ENCODE peak calls at places on chromosomes 12 and 14, in eight cellular contexts. One of them, this sample, is unnamed.

GRCh38 chr12:6200266-6201198 is at the start of gene CD9:
- DNase-seq in naive thymus-derived CD8-positive, alpha-beta T cell: peak
- DNase-seq in EH: peak
- DNase-seq in NCI-H510A treated with DMSO at 0.1 percent for 48 hours: no peak
- DNase-seq in GM12864: no peak
- DNase-seq in GM03348: peak
- DNase-seq in NCI-H2081: no peak
- DNase-seq in T-helper 2 cell: peak
- DNase-seq in this sample: no peak

GRCh38 chr12:14960548-14961465 is 594 bp downstream of the ARHGDIB start:
- DNase-seq in naive thymus-derived CD8-positive, alpha-beta T cell: peak
- DNase-seq in EH: peak
- DNase-seq in NCI-H510A treated with DMSO at 0.1 percent for 48 hours: no peak
- DNase-seq in GM12864: no peak
- DNase-seq in GM03348: no peak
- DNase-seq in NCI-H2081: no peak
- DNase-seq in T-helper 2 cell: peak
- DNase-seq in this sample: no peak

GRCh38 chr12:127260959-127261358 is 1006.0 kb upstream of the TMEM132C start:
- DNase-seq in naive thymus-derived CD8-positive, alpha-beta T cell: no peak
- DNase-seq in EH: peak
- DNase-seq in NCI-H510A treated with DMSO at 0.1 percent for 48 hours: no peak
- DNase-seq in GM12864: no peak
- DNase-seq in GM03348: no peak
- DNase-seq in NCI-H2081: no peak
- DNase-seq in T-helper 2 cell: no peak
- DNase-seq in this sample: peak

GRCh38 chr14:76919811-76920571 is 93.8 kb downstream of the LRRC74A start:
- DNase-seq in naive thymus-derived CD8-positive, alpha-beta T cell: no peak
- DNase-seq in EH: peak
- DNase-seq in NCI-H510A treated with DMSO at 0.1 percent for 48 hours: peak
- DNase-seq in GM12864: no peak
- DNase-seq in GM03348: peak
- DNase-seq in NCI-H2081: peak
- DNase-seq in T-helper 2 cell: no peak
- DNase-seq in this sample: peak

GRCh38 chr12:26762185-26762584 is 70.8 kb downstream of the ITPR2 start:
- DNase-seq in naive thymus-derived CD8-positive, alpha-beta T cell: no peak
- DNase-seq in EH: no peak
- DNase-seq in NCI-H510A treated with DMSO at 0.1 percent for 48 hours: no peak
- DNase-seq in GM12864: no peak
- DNase-seq in GM03348: no peak
- DNase-seq in NCI-H2081: no peak
- DNase-seq in T-helper 2 cell: no peak
- DNase-seq in this sample: no peak

GRCh38 chr14:71050227-71050823 is 143.1 kb downstream of the PCNX1 start:
- DNase-seq in naive thymus-derived CD8-positive, alpha-beta T cell: no peak
- DNase-seq in EH: peak
- DNase-seq in NCI-H510A treated with DMSO at 0.1 percent for 48 hours: no peak
- DNase-seq in GM12864: no peak
- DNase-seq in GM03348: no peak
- DNase-seq in NCI-H2081: no peak
- DNase-seq in T-helper 2 cell: peak
- DNase-seq in this sample: no peak

GRCh38 chr12:67364228-67364627 is 95.1 kb downstream of the CAND1 start:
- DNase-seq in naive thymus-derived CD8-positive, alpha-beta T cell: no peak
- DNase-seq in EH: peak
- DNase-seq in NCI-H510A treated with DMSO at 0.1 percent for 48 hours: no peak
- DNase-seq in GM12864: no peak
- DNase-seq in GM03348: no peak
- DNase-seq in NCI-H2081: no peak
- DNase-seq in T-helper 2 cell: no peak
- DNase-seq in this sample: no peak

GRCh38 chr14:68905107-68905895 is 73.8 kb downstream of the ACTN1 start:
- DNase-seq in naive thymus-derived CD8-positive, alpha-beta T cell: no peak
- DNase-seq in EH: no peak
- DNase-seq in NCI-H510A treated with DMSO at 0.1 percent for 48 hours: no peak
- DNase-seq in GM12864: no peak
- DNase-seq in GM03348: no peak
- DNase-seq in NCI-H2081: no peak
- DNase-seq in T-helper 2 cell: no peak
- DNase-seq in this sample: no peak

GRCh38 chr14:25046301-25046943 is 3.5 kb downstream of the STXBP6 start:
- DNase-seq in naive thymus-derived CD8-positive, alpha-beta T cell: no peak
- DNase-seq in EH: no peak
- DNase-seq in NCI-H510A treated with DMSO at 0.1 percent for 48 hours: no peak
- DNase-seq in GM12864: no peak
- DNase-seq in GM03348: no peak
- DNase-seq in NCI-H2081: no peak
- DNase-seq in T-helper 2 cell: no peak
- DNase-seq in this sample: no peak

GRCh38 chr14:92701826-92702225 is 46.6 kb downstream of the LGMN start:
- DNase-seq in naive thymus-derived CD8-positive, alpha-beta T cell: no peak
- DNase-seq in EH: no peak
- DNase-seq in NCI-H510A treated with DMSO at 0.1 percent for 48 hours: no peak
- DNase-seq in GM12864: no peak
- DNase-seq in GM03348: no peak
- DNase-seq in NCI-H2081: no peak
- DNase-seq in T-helper 2 cell: no peak
- DNase-seq in this sample: no peak

GRCh38 chr14:45181329-45181728 is 45.6 kb downstream of the FANCM start:
- DNase-seq in naive thymus-derived CD8-positive, alpha-beta T cell: no peak
- DNase-seq in EH: no peak
- DNase-seq in NCI-H510A treated with DMSO at 0.1 percent for 48 hours: no peak
- DNase-seq in GM12864: no peak
- DNase-seq in GM03348: no peak
- DNase-seq in NCI-H2081: no peak
- DNase-seq in T-helper 2 cell: no peak
- DNase-seq in this sample: no peak

GRCh38 chr12:132444957-132445883 is 44.7 kb upstream of the FBRSL1 start:
- DNase-seq in naive thymus-derived CD8-positive, alpha-beta T cell: peak
- DNase-seq in EH: no peak
- DNase-seq in NCI-H510A treated with DMSO at 0.1 percent for 48 hours: no peak
- DNase-seq in GM12864: peak
- DNase-seq in GM03348: no peak
- DNase-seq in NCI-H2081: no peak
- DNase-seq in T-helper 2 cell: peak
- DNase-seq in this sample: no peak

GRCh38 chr12:1523558-1524050 is 70.8 kb downstream of the FBXL14 start:
- DNase-seq in naive thymus-derived CD8-positive, alpha-beta T cell: no peak
- DNase-seq in EH: no peak
- DNase-seq in NCI-H510A treated with DMSO at 0.1 percent for 48 hours: no peak
- DNase-seq in GM12864: no peak
- DNase-seq in GM03348: no peak
- DNase-seq in NCI-H2081: no peak
- DNase-seq in T-helper 2 cell: no peak
- DNase-seq in this sample: no peak

GRCh38 chr12:32993404-32993803 is 96.8 kb upstream of the PKP2 start:
- DNase-seq in naive thymus-derived CD8-positive, alpha-beta T cell: no peak
- DNase-seq in EH: no peak
- DNase-seq in NCI-H510A treated with DMSO at 0.1 percent for 48 hours: no peak
- DNase-seq in GM12864: no peak
- DNase-seq in GM03348: no peak
- DNase-seq in NCI-H2081: no peak
- DNase-seq in T-helper 2 cell: no peak
- DNase-seq in this sample: no peak

GRCh38 chr14:63493246-63493645 is 49.9 kb downstream of the PPP2R5E start:
- DNase-seq in naive thymus-derived CD8-positive, alpha-beta T cell: no peak
- DNase-seq in EH: peak
- DNase-seq in NCI-H510A treated with DMSO at 0.1 percent for 48 hours: peak
- DNase-seq in GM12864: no peak
- DNase-seq in GM03348: no peak
- DNase-seq in NCI-H2081: no peak
- DNase-seq in T-helper 2 cell: no peak
- DNase-seq in this sample: peak

GRCh38 chr14:99589651-99590530 is 14.1 kb downstream of the CCDC85C start:
- DNase-seq in naive thymus-derived CD8-positive, alpha-beta T cell: no peak
- DNase-seq in EH: no peak
- DNase-seq in NCI-H510A treated with DMSO at 0.1 percent for 48 hours: no peak
- DNase-seq in GM12864: no peak
- DNase-seq in GM03348: no peak
- DNase-seq in NCI-H2081: no peak
- DNase-seq in T-helper 2 cell: no peak
- DNase-seq in this sample: no peak

GRCh38 chr14:103023881-103024473 is 33.4 kb downstream of the CDC42BPB start:
- DNase-seq in naive thymus-derived CD8-positive, alpha-beta T cell: no peak
- DNase-seq in EH: peak
- DNase-seq in NCI-H510A treated with DMSO at 0.1 percent for 48 hours: no peak
- DNase-seq in GM12864: no peak
- DNase-seq in GM03348: peak
- DNase-seq in NCI-H2081: no peak
- DNase-seq in T-helper 2 cell: no peak
- DNase-seq in this sample: peak

GRCh38 chr12:109741970-109742372 is 28.3 kb downstream of the FAM222A start:
- DNase-seq in naive thymus-derived CD8-positive, alpha-beta T cell: no peak
- DNase-seq in EH: no peak
- DNase-seq in NCI-H510A treated with DMSO at 0.1 percent for 48 hours: no peak
- DNase-seq in GM12864: no peak
- DNase-seq in GM03348: no peak
- DNase-seq in NCI-H2081: no peak
- DNase-seq in T-helper 2 cell: no peak
- DNase-seq in this sample: no peak

GRCh38 chr14:67564236-67564635 is 31.1 kb downstream of the PLEKHH1 start:
- DNase-seq in naive thymus-derived CD8-positive, alpha-beta T cell: no peak
- DNase-seq in EH: no peak
- DNase-seq in NCI-H510A treated with DMSO at 0.1 percent for 48 hours: no peak
- DNase-seq in GM12864: no peak
- DNase-seq in GM03348: no peak
- DNase-seq in NCI-H2081: no peak
- DNase-seq in T-helper 2 cell: no peak
- DNase-seq in this sample: no peak

GRCh38 chr12:53676715-53677611 is 1.1 kb upstream of the ATP5MC2 start:
- DNase-seq in naive thymus-derived CD8-positive, alpha-beta T cell: no peak
- DNase-seq in EH: peak
- DNase-seq in NCI-H510A treated with DMSO at 0.1 percent for 48 hours: no peak
- DNase-seq in GM12864: no peak
- DNase-seq in GM03348: peak
- DNase-seq in NCI-H2081: no peak
- DNase-seq in T-helper 2 cell: no peak
- DNase-seq in this sample: peak

GRCh38 chr12:78671295-78671694 is 193.3 kb upstream of the SYT1 start:
- DNase-seq in naive thymus-derived CD8-positive, alpha-beta T cell: no peak
- DNase-seq in EH: peak
- DNase-seq in NCI-H510A treated with DMSO at 0.1 percent for 48 hours: no peak
- DNase-seq in GM12864: no peak
- DNase-seq in GM03348: no peak
- DNase-seq in NCI-H2081: no peak
- DNase-seq in T-helper 2 cell: no peak
- DNase-seq in this sample: no peak

GRCh38 chr12:47245623-47246022 is 165.9 kb upstream of the AMIGO2 start:
- DNase-seq in naive thymus-derived CD8-positive, alpha-beta T cell: no peak
- DNase-seq in EH: no peak
- DNase-seq in NCI-H510A treated with DMSO at 0.1 percent for 48 hours: no peak
- DNase-seq in GM12864: no peak
- DNase-seq in GM03348: no peak
- DNase-seq in NCI-H2081: no peak
- DNase-seq in T-helper 2 cell: no peak
- DNase-seq in this sample: no peak

GRCh38 chr12:818733-819132 is 66.4 kb downstream of the WNK1 start:
- DNase-seq in naive thymus-derived CD8-positive, alpha-beta T cell: no peak
- DNase-seq in EH: peak
- DNase-seq in NCI-H510A treated with DMSO at 0.1 percent for 48 hours: no peak
- DNase-seq in GM12864: no peak
- DNase-seq in GM03348: no peak
- DNase-seq in NCI-H2081: no peak
- DNase-seq in T-helper 2 cell: no peak
- DNase-seq in this sample: no peak

GRCh38 chr14:51873221-51873893 is 12.9 kb downstream of the GNG2 start:
- DNase-seq in naive thymus-derived CD8-positive, alpha-beta T cell: no peak
- DNase-seq in EH: peak
- DNase-seq in NCI-H510A treated with DMSO at 0.1 percent for 48 hours: no peak
- DNase-seq in GM12864: peak
- DNase-seq in GM03348: peak
- DNase-seq in NCI-H2081: peak
- DNase-seq in T-helper 2 cell: peak
- DNase-seq in this sample: peak

GRCh38 chr12:85725991-85726390 is 110.2 kb downstream of the RASSF9 start:
- DNase-seq in naive thymus-derived CD8-positive, alpha-beta T cell: no peak
- DNase-seq in EH: no peak
- DNase-seq in NCI-H510A treated with DMSO at 0.1 percent for 48 hours: no peak
- DNase-seq in GM12864: no peak
- DNase-seq in GM03348: peak
- DNase-seq in NCI-H2081: peak
- DNase-seq in T-helper 2 cell: no peak
- DNase-seq in this sample: peak

GRCh38 chr12:52715416-52715815 is 12.1 kb upstream of the KRT77 start:
- DNase-seq in naive thymus-derived CD8-positive, alpha-beta T cell: no peak
- DNase-seq in EH: no peak
- DNase-seq in NCI-H510A treated with DMSO at 0.1 percent for 48 hours: no peak
- DNase-seq in GM12864: no peak
- DNase-seq in GM03348: no peak
- DNase-seq in NCI-H2081: no peak
- DNase-seq in T-helper 2 cell: no peak
- DNase-seq in this sample: no peak

GRCh38 chr12:22856120-22856699 is 231.2 kb downstream of the ETNK1 start:
- DNase-seq in naive thymus-derived CD8-positive, alpha-beta T cell: no peak
- DNase-seq in EH: peak
- DNase-seq in NCI-H510A treated with DMSO at 0.1 percent for 48 hours: peak
- DNase-seq in GM12864: no peak
- DNase-seq in GM03348: peak
- DNase-seq in NCI-H2081: peak
- DNase-seq in T-helper 2 cell: peak
- DNase-seq in this sample: peak

GRCh38 chr14:55384536-55384935 is 27.1 kb downstream of the ATG14 start:
- DNase-seq in naive thymus-derived CD8-positive, alpha-beta T cell: no peak
- DNase-seq in EH: no peak
- DNase-seq in NCI-H510A treated with DMSO at 0.1 percent for 48 hours: no peak
- DNase-seq in GM12864: no peak
- DNase-seq in GM03348: no peak
- DNase-seq in NCI-H2081: no peak
- DNase-seq in T-helper 2 cell: no peak
- DNase-seq in this sample: no peak

GRCh38 chr12:68410018-68410650 is 78.0 kb upstream of the MDM1 start:
- DNase-seq in naive thymus-derived CD8-positive, alpha-beta T cell: no peak
- DNase-seq in EH: peak
- DNase-seq in NCI-H510A treated with DMSO at 0.1 percent for 48 hours: no peak
- DNase-seq in GM12864: no peak
- DNase-seq in GM03348: no peak
- DNase-seq in NCI-H2081: no peak
- DNase-seq in T-helper 2 cell: no peak
- DNase-seq in this sample: no peak

GRCh38 chr14:24147761-24148428 is 597 bp downstream of the RNF31 start:
- DNase-seq in naive thymus-derived CD8-positive, alpha-beta T cell: no peak
- DNase-seq in EH: no peak
- DNase-seq in NCI-H510A treated with DMSO at 0.1 percent for 48 hours: no peak
- DNase-seq in GM12864: no peak
- DNase-seq in GM03348: no peak
- DNase-seq in NCI-H2081: no peak
- DNase-seq in T-helper 2 cell: no peak
- DNase-seq in this sample: no peak

GRCh38 chr14:72590577-72590976 is 303.3 kb downstream of the DPF3 start:
- DNase-seq in naive thymus-derived CD8-positive, alpha-beta T cell: no peak
- DNase-seq in EH: no peak
- DNase-seq in NCI-H510A treated with DMSO at 0.1 percent for 48 hours: no peak
- DNase-seq in GM12864: no peak
- DNase-seq in GM03348: no peak
- DNase-seq in NCI-H2081: no peak
- DNase-seq in T-helper 2 cell: peak
- DNase-seq in this sample: no peak

GRCh38 chr12:97560359-97560758 is 97.8 kb downstream of the RMST start:
- DNase-seq in naive thymus-derived CD8-positive, alpha-beta T cell: no peak
- DNase-seq in EH: no peak
- DNase-seq in NCI-H510A treated with DMSO at 0.1 percent for 48 hours: peak
- DNase-seq in GM12864: no peak
- DNase-seq in GM03348: no peak
- DNase-seq in NCI-H2081: no peak
- DNase-seq in T-helper 2 cell: no peak
- DNase-seq in this sample: no peak

This sample was measured in AG08395.